ENCODE peak calls at places on chromosomes 5 and 9, in eight cellular contexts. A, R, K, O, Q, Z, B and D are unnamed samples.

GRCh38 chr9:131433302-131433854 is 39.5 kb downstream of the PRRC2B start:
- DNase-seq in A (no peak), R (no peak), K (no peak), O (no peak), Q (no peak), Z (no peak), B (no peak), D (no peak)

GRCh38 chr5:35302544-35302943 is 72.3 kb upstream of the PRLR start:
- DNase-seq in A (no peak), R (no peak), K (no peak), O (no peak), Q (no peak), Z (no peak), B (no peak), D (no peak)

GRCh38 chr9:128254855-128255759 is 20.7 kb downstream of the GOLGA2 start:
- DNase-seq in A (peak), R (peak), K (peak), O (peak), Q (peak), Z (peak), B (peak), D (no peak)

GRCh38 chr5:74510476-74510875 is 130.1 kb downstream of the ENC1 start:
- DNase-seq in A (no peak), R (no peak), K (no peak), O (no peak), Q (no peak), Z (peak), B (no peak), D (no peak)

GRCh38 chr5:54091416-54092130 is 218.8 kb downstream of the ARL15 start:
- DNase-seq in A (no peak), R (no peak), K (no peak), O (peak), Q (no peak), Z (peak), B (no peak), D (no peak)

GRCh38 chr5:159915913-159916840 is at the start of gene ADRA1B:
- DNase-seq in A (peak), R (peak), K (peak), O (peak), Q (peak), Z (peak), B (no peak), D (peak)

GRCh38 chr5:162858770-162859169 is 578.6 kb upstream of the CCNG1 start:
- DNase-seq in A (no peak), R (no peak), K (no peak), O (no peak), Q (no peak), Z (no peak), B (no peak), D (no peak)

GRCh38 chr5:21195145-21195544 is 1207.1 kb upstream of the CDH18 start:
- DNase-seq in A (no peak), R (no peak), K (no peak), O (no peak), Q (no peak), Z (peak), B (no peak), D (no peak)

GRCh38 chr9:132694144-132694543 is 23.9 kb downstream of the GTF3C4 start:
- DNase-seq in A (no peak), R (no peak), K (no peak), O (no peak), Q (peak), Z (no peak), B (no peak), D (no peak)

GRCh38 chr5:42756630-42757601 is at the start of gene CCDC152:
- DNase-seq in A (no peak), R (peak), K (peak), O (peak), Q (peak), Z (no peak), B (no peak), D (peak)

GRCh38 chr9:130931508-130932150 is 7.4 kb downstream of the FIBCD1 start:
- DNase-seq in A (no peak), R (no peak), K (no peak), O (no peak), Q (no peak), Z (no peak), B (no peak), D (no peak)

GRCh38 chr9:112179816-112180215 is 4.7 kb upstream of the SUSD1 start:
- DNase-seq in A (no peak), R (no peak), K (no peak), O (no peak), Q (no peak), Z (peak), B (no peak), D (no peak)

GRCh38 chr5:151078490-151079262 is 2.2 kb downstream of the TNIP1 start:
- DNase-seq in A (no peak), R (peak), K (no peak), O (no peak), Q (peak), Z (no peak), B (no peak), D (no peak)